ENCODE peak calls at places on chromosomes 11 and 22, in five cellular contexts. P is lower lobe of right lung, N is foreskin fibroblast, H is kidney, B is WTC11. I is an unnamed sample.

GRCh38 chr11:29263971-29264682 is 752.7 kb downstream of the KCNA4 start:
- DNase-seq in P (no peak), H (no peak), B (no peak), N (peak), I (no peak)

GRCh38 chr11:36186340-36186739 is 102.9 kb downstream of the COMMD9 start:
- DNase-seq in H (no peak), P (no peak), B (no peak), N (peak), I (no peak)

GRCh38 chr11:129375731-129376657 is at the start of gene BARX2:
- DNase-seq in P (peak), N (peak), B (peak), H (peak), I (peak)

GRCh38 chr11:17740649-17741235 is 6.2 kb downstream of the KCNC1 start:
- DNase-seq in N (no peak), H (peak), P (no peak), B (no peak), I (no peak)

GRCh38 chr11:76850815-76851214 is 9.9 kb upstream of the ACER3 start:
- DNase-seq in N (no peak), B (no peak), P (no peak), H (no peak), I (no peak)

GRCh38 chr11:112300094-112300786 is 39.6 kb upstream of the PLET1 start:
- DNase-seq in B (no peak), H (no peak), N (no peak), P (no peak), I (no peak)

GRCh38 chr11:112963368-112963955 is 2.2 kb downstream of the NCAM1 start:
- DNase-seq in B (no peak), P (no peak), N (no peak), H (no peak), I (no peak)

GRCh38 chr11:69615545-69616278 is 25.2 kb upstream of the CCND1 start:
- DNase-seq in N (no peak), B (no peak), P (no peak), H (no peak), I (no peak)

GRCh38 chr11:125968363-125968762 is 22.5 kb downstream of the VSIG10L2 start:
- DNase-seq in N (no peak), B (no peak), P (no peak), H (no peak), I (no peak)

GRCh38 chr11:33015621-33016551 is at the start of gene DEPDC7:
- DNase-seq in H (peak), N (peak), P (peak), B (peak), I (peak)

GRCh38 chr11:78420796-78421209 is 3.2 kb upstream of the GAB2 start:
- DNase-seq in N (peak), H (peak), P (peak), B (no peak), I (peak)

GRCh38 chr22:29245626-29246385 is 22.0 kb downstream of the RHBDD3 start:
- DNase-seq in P (peak), B (peak), N (peak), H (peak), I (peak)

GRCh38 chr11:117970400-117971024 is 15.7 kb upstream of the IL10RA start:
- DNase-seq in N (no peak), H (no peak), P (no peak), B (no peak), I (no peak)

GRCh38 chr22:45911601-45912271 is 65.2 kb downstream of the WNT7B start:
- DNase-seq in P (peak), N (no peak), B (no peak), H (peak), I (no peak)

GRCh38 chr11:12680246-12680939 is 6.2 kb downstream of the TEAD1 start:
- DNase-seq in P (peak), B (peak), N (peak), H (peak), I (no peak)

GRCh38 chr11:7577883-7578242 is 64.1 kb downstream of the PPFIBP2 start:
- DNase-seq in H (no peak), P (no peak), N (peak), B (no peak), I (no peak)

GRCh38 chr11:45470151-45471001 is 184.2 kb upstream of the SYT13 start:
- DNase-seq in H (peak), P (no peak), B (no peak), N (peak), I (no peak)

GRCh38 chr11:2269601-2270321 is 627 bp downstream of the ASCL2 start:
- DNase-seq in P (peak), N (peak), H (peak), B (peak), I (peak)

GRCh38 chr11:133893381-133893780 is 48.1 kb upstream of the SPATA19 start:
- DNase-seq in B (no peak), N (no peak), H (no peak), P (no peak), I (no peak)

GRCh38 chr22:30159561-30160353 is 79.5 kb downstream of the HORMAD2 start:
- DNase-seq in H (no peak), N (peak), B (no peak), P (no peak), I (no peak)

GRCh38 chr22:50247748-50248147 is 2.9 kb upstream of the TUBGCP6 start:
- DNase-seq in H (peak), P (no peak), B (peak), N (no peak), I (no peak)

GRCh38 chr11:131421066-131421855 is 50.8 kb downstream of the NTM start:
- DNase-seq in H (no peak), N (no peak), P (no peak), B (no peak), I (no peak)

GRCh38 chr11:43987384-43988039 is 45.1 kb downstream of the C11orf96 start:
- DNase-seq in N (peak), H (peak), P (peak), B (no peak), I (no peak)

GRCh38 chr11:6321961-6322362 is 1.7 kb upstream of the CAVIN3 start:
- DNase-seq in H (no peak), B (no peak), P (no peak), N (peak), I (no peak)

GRCh38 chr22:26199665-26200064 is 30.4 kb downstream of the SEZ6L start:
- DNase-seq in H (no peak), P (no peak), B (no peak), N (no peak), I (no peak)

GRCh38 chr11:134579709-134580634 is 167.9 kb upstream of the B3GAT1 start:
- DNase-seq in P (no peak), N (no peak), B (no peak), H (no peak), I (no peak)

GRCh38 chr11:117095301-117096139 is 2.7 kb downstream of the SIK3 start:
- DNase-seq in P (no peak), B (no peak), N (peak), H (no peak), I (no peak)

GRCh38 chr11:77211040-77211451 is 83.0 kb downstream of the MYO7A start:
- DNase-seq in P (no peak), B (no peak), H (peak), N (no peak), I (no peak)

GRCh38 chr11:120517390-120518315 is 6.1 kb downstream of the GRIK4 start:
- DNase-seq in N (no peak), B (no peak), P (peak), H (peak), I (no peak)

GRCh38 chr11:64523456-64524187 is 67.4 kb upstream of the SLC22A12 start:
- DNase-seq in B (no peak), H (no peak), P (no peak), N (no peak), I (no peak)

GRCh38 chr11:9301720-9302119 is 12.7 kb downstream of the TMEM41B start:
- DNase-seq in N (no peak), H (no peak), B (no peak), P (no peak), I (no peak)

GRCh38 chr22:49408102-49408836 is 419.4 kb downstream of the BRD1 start:
- DNase-seq in H (no peak), B (no peak), P (no peak), N (no peak), I (no peak)

GRCh38 chr22:32686354-32686753 is 115.2 kb upstream of the TIMP3 start:
- DNase-seq in H (no peak), B (no peak), N (no peak), P (no peak), I (no peak)

GRCh38 chr22:29167032-29167911 is 38.4 kb upstream of the EMID1 start:
- DNase-seq in H (peak), N (no peak), B (no peak), P (no peak), I (peak)

GRCh38 chr22:20904980-20905355 is 12.2 kb upstream of the CRKL start:
- DNase-seq in H (peak), N (no peak), P (no peak), B (no peak), I (no peak)

GRCh38 chr11:114059984-114060401 is 482 bp downstream of the ZBTB16 start:
- DNase-seq in N (peak), B (no peak), H (no peak), P (peak), I (peak)

GRCh38 chr22:43241699-43242386 is 54.9 kb upstream of the TTLL12 start:
- DNase-seq in H (no peak), B (no peak), N (no peak), P (no peak), I (no peak)

GRCh38 chr11:33507967-33508366 is 192.7 kb downstream of the C11orf91 start:
- DNase-seq in P (no peak), B (peak), H (no peak), N (peak), I (no peak)

GRCh38 chr22:38214248-38215056 is 12.7 kb downstream of the MAFF start:
- DNase-seq in P (peak), H (peak), N (peak), B (peak), I (peak)
- TF ChIP-seq CTCF in P (no peak), H (peak), N (no peak), B (no peak), I (no peak)

GRCh38 chr11:65919151-65920034 is at the start of gene DRAP1:
- DNase-seq in H (peak), N (peak), B (peak), P (peak), I (peak)
- TF ChIP-seq CTCF in H (peak), N (no peak), B (no peak), P (peak), I (no peak)

DNA sequence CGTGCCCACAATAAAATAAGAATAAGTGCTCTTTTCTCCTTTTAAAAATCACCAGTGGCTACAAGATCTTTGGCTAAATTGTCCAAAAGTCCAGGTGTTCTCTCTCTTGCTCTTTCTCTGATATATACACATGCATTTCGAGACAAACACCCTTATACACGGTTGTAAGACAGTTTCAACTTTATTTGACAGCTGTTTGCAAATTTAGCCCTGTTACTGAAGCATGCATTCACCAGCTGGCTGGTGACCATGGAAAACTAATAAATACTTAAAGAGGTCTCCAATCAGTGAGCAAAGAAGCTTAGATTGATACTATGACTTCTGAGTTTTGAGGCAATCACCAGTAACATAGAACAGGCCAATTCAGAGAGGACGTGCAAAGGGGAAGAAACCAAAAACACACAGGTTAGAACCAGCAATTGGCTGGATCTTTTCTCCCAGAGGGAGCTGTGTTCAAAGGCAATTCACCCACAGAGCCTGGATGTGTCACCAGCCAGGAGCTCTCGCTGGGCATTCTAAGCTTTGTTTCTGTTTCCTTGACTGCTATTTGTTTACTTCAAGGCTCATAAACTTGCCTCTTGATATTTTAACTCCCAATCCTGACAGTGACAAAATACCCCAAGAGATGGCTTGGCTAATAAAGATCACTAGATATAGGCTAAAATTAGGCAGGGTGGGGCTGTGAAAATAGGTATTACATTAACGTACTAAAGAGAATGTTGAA is 113.5 kb upstream of the MTMR2 start:
- DNase-seq in H (no peak), N (no peak), B (no peak), P (no peak), I (no peak)
- TF ChIP-seq CTCF in H (no peak), N (no peak), B (no peak), P (no peak), I (no peak)

DNA sequence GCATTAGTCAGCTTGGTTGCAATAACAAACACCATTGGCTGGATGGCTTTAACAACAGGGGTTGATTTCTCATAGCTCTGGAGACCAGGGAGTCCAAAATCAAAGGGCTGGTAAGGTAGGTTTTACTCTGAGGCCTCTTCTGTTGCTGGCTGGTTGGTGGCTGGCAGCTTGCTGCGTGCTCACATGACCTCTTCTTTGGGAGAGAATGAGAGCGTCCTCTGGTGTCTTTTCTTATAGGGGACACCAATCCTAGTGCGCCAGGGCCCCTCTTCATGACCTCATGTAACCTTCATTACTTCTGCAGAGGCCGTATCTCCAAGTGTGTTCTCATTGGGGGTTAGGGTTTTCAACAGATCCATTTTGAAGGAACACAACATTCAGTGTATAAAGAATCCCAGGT is 1308.3 kb downstream of the TBC1D22A start:
- DNase-seq in N (no peak), P (no peak), B (peak), H (no peak), I (no peak)
- TF ChIP-seq CTCF in N (no peak), P (no peak), B (no peak), H (no peak), I (no peak)

GRCh38 chr22:42074153-42074750 is at the start of gene PHETA2:
- DNase-seq in N (peak), B (peak), P (peak), H (peak), I (peak)
- TF ChIP-seq CTCF in N (peak), B (peak), P (peak), H (no peak), I (peak)

GRCh38 chr22:31628969-31629723 is 32.9 kb downstream of the PISD start:
- DNase-seq in H (no peak), B (no peak), N (no peak), P (peak), I (no peak)
- TF ChIP-seq CTCF in H (no peak), B (no peak), N (no peak), P (no peak), I (no peak)